ENCODE peak calls at places on chromosomes 11 and 22, in four cellular contexts. One of them, this sample, is unnamed.

GRCh38 chr11:48034926-48035876 is 54.8 kb downstream of the PTPRJ start:
- DNase-seq in endothelial cell: no peak
- DNase-seq in skeletal muscle cell: no peak
- DNase-seq in activated CD8-positive, alpha-beta memory T cell treated with anti-CD3 and anti-CD28 coated beads, Interleukin-2, amount 10 ng/mL, durations not matched to agents 7 days and 5 days: no peak
- DNase-seq in this sample: no peak

GRCh38 chr11:15780354-15780753 is 576.0 kb downstream of the SOX6 start:
- DNase-seq in endothelial cell: no peak
- DNase-seq in skeletal muscle cell: no peak
- DNase-seq in activated CD8-positive, alpha-beta memory T cell treated with anti-CD3 and anti-CD28 coated beads, Interleukin-2, amount 10 ng/mL, durations not matched to agents 7 days and 5 days: no peak
- DNase-seq in this sample: no peak

GRCh38 chr11:12827929-12828812 is 153.9 kb downstream of the TEAD1 start:
- DNase-seq in skeletal muscle cell: no peak
- DNase-seq in endothelial cell: peak
- DNase-seq in activated CD8-positive, alpha-beta memory T cell treated with anti-CD3 and anti-CD28 coated beads, Interleukin-2, amount 10 ng/mL, durations not matched to agents 7 days and 5 days: no peak
- DNase-seq in this sample: no peak

GRCh38 chr11:68692881-68693483 is 8.6 kb downstream of the GAL start:
- DNase-seq in skeletal muscle cell: no peak
- DNase-seq in endothelial cell: no peak
- DNase-seq in activated CD8-positive, alpha-beta memory T cell treated with anti-CD3 and anti-CD28 coated beads, Interleukin-2, amount 10 ng/mL, durations not matched to agents 7 days and 5 days: no peak
- DNase-seq in this sample: no peak

GRCh38 chr11:111019931-111020381 is 225.6 kb upstream of the POU2AF2 start:
- DNase-seq in activated CD8-positive, alpha-beta memory T cell treated with anti-CD3 and anti-CD28 coated beads, Interleukin-2, amount 10 ng/mL, durations not matched to agents 7 days and 5 days: no peak
- DNase-seq in skeletal muscle cell: no peak
- DNase-seq in endothelial cell: no peak
- DNase-seq in this sample: no peak

GRCh38 chr11:36376315-36376887 is 80.3 kb downstream of the PRR5L start:
- DNase-seq in skeletal muscle cell: no peak
- DNase-seq in activated CD8-positive, alpha-beta memory T cell treated with anti-CD3 and anti-CD28 coated beads, Interleukin-2, amount 10 ng/mL, durations not matched to agents 7 days and 5 days: no peak
- DNase-seq in endothelial cell: peak
- DNase-seq in this sample: no peak

GRCh38 chr11:1767399-1768140 is 3.8 kb upstream of the CTSD start:
- DNase-seq in endothelial cell: no peak
- DNase-seq in activated CD8-positive, alpha-beta memory T cell treated with anti-CD3 and anti-CD28 coated beads, Interleukin-2, amount 10 ng/mL, durations not matched to agents 7 days and 5 days: no peak
- DNase-seq in skeletal muscle cell: no peak
- DNase-seq in this sample: no peak

GRCh38 chr22:41976070-41976901 is 7.0 kb downstream of the SEPTIN3 start:
- DNase-seq in endothelial cell: no peak
- DNase-seq in skeletal muscle cell: no peak
- DNase-seq in activated CD8-positive, alpha-beta memory T cell treated with anti-CD3 and anti-CD28 coated beads, Interleukin-2, amount 10 ng/mL, durations not matched to agents 7 days and 5 days: peak
- DNase-seq in this sample: peak

GRCh38 chr11:66360406-66361073 is 11.0 kb downstream of the SLC29A2 start:
- DNase-seq in skeletal muscle cell: no peak
- DNase-seq in endothelial cell: no peak
- DNase-seq in activated CD8-positive, alpha-beta memory T cell treated with anti-CD3 and anti-CD28 coated beads, Interleukin-2, amount 10 ng/mL, durations not matched to agents 7 days and 5 days: no peak
- DNase-seq in this sample: no peak

GRCh38 chr22:28899199-28899853 is 16.0 kb downstream of the ZNRF3 start:
- DNase-seq in activated CD8-positive, alpha-beta memory T cell treated with anti-CD3 and anti-CD28 coated beads, Interleukin-2, amount 10 ng/mL, durations not matched to agents 7 days and 5 days: peak
- DNase-seq in endothelial cell: no peak
- DNase-seq in skeletal muscle cell: no peak
- DNase-seq in this sample: no peak

GRCh38 chr22:47201186-47201995 is 438.9 kb downstream of the TBC1D22A start:
- DNase-seq in endothelial cell: no peak
- DNase-seq in activated CD8-positive, alpha-beta memory T cell treated with anti-CD3 and anti-CD28 coated beads, Interleukin-2, amount 10 ng/mL, durations not matched to agents 7 days and 5 days: peak
- DNase-seq in skeletal muscle cell: no peak
- DNase-seq in this sample: no peak

GRCh38 chr11:61488651-61489291 is 19.8 kb upstream of the LRRC10B start:
- DNase-seq in endothelial cell: peak
- DNase-seq in activated CD8-positive, alpha-beta memory T cell treated with anti-CD3 and anti-CD28 coated beads, Interleukin-2, amount 10 ng/mL, durations not matched to agents 7 days and 5 days: no peak
- DNase-seq in skeletal muscle cell: no peak
- DNase-seq in this sample: peak

GRCh38 chr11:78444726-78445125 is 27.1 kb upstream of the GAB2 start:
- DNase-seq in endothelial cell: no peak
- DNase-seq in skeletal muscle cell: no peak
- DNase-seq in activated CD8-positive, alpha-beta memory T cell treated with anti-CD3 and anti-CD28 coated beads, Interleukin-2, amount 10 ng/mL, durations not matched to agents 7 days and 5 days: no peak
- DNase-seq in this sample: no peak

GRCh38 chr11:46472662-46472994 is 81.1 kb upstream of the CHRM4 start:
- DNase-seq in skeletal muscle cell: no peak
- DNase-seq in endothelial cell: no peak
- DNase-seq in activated CD8-positive, alpha-beta memory T cell treated with anti-CD3 and anti-CD28 coated beads, Interleukin-2, amount 10 ng/mL, durations not matched to agents 7 days and 5 days: no peak
- DNase-seq in this sample: no peak

GRCh38 chr22:44801476-44801875 is 49.1 kb downstream of the ARHGAP8 start:
- DNase-seq in endothelial cell: no peak
- DNase-seq in activated CD8-positive, alpha-beta memory T cell treated with anti-CD3 and anti-CD28 coated beads, Interleukin-2, amount 10 ng/mL, durations not matched to agents 7 days and 5 days: no peak
- DNase-seq in skeletal muscle cell: no peak
- DNase-seq in this sample: no peak

GRCh38 chr22:47146391-47146790 is 383.9 kb downstream of the TBC1D22A start:
- DNase-seq in endothelial cell: no peak
- DNase-seq in skeletal muscle cell: no peak
- DNase-seq in activated CD8-positive, alpha-beta memory T cell treated with anti-CD3 and anti-CD28 coated beads, Interleukin-2, amount 10 ng/mL, durations not matched to agents 7 days and 5 days: no peak
- DNase-seq in this sample: no peak

GRCh38 chr11:70700871-70701270 is 302.5 kb downstream of the CTTN start:
- DNase-seq in endothelial cell: no peak
- DNase-seq in activated CD8-positive, alpha-beta memory T cell treated with anti-CD3 and anti-CD28 coated beads, Interleukin-2, amount 10 ng/mL, durations not matched to agents 7 days and 5 days: no peak
- DNase-seq in skeletal muscle cell: no peak
- DNase-seq in this sample: no peak

GRCh38 chr22:47629273-47629711 is 866.8 kb downstream of the TBC1D22A start:
- DNase-seq in skeletal muscle cell: no peak
- DNase-seq in endothelial cell: no peak
- DNase-seq in activated CD8-positive, alpha-beta memory T cell treated with anti-CD3 and anti-CD28 coated beads, Interleukin-2, amount 10 ng/mL, durations not matched to agents 7 days and 5 days: peak
- DNase-seq in this sample: no peak

GRCh38 chr11:77191823-77192495 is 63.9 kb downstream of the MYO7A start:
- DNase-seq in skeletal muscle cell: no peak
- DNase-seq in endothelial cell: peak
- DNase-seq in activated CD8-positive, alpha-beta memory T cell treated with anti-CD3 and anti-CD28 coated beads, Interleukin-2, amount 10 ng/mL, durations not matched to agents 7 days and 5 days: peak
- DNase-seq in this sample: peak

GRCh38 chr11:133810766-133811165 is 34.5 kb downstream of the SPATA19 start:
- DNase-seq in activated CD8-positive, alpha-beta memory T cell treated with anti-CD3 and anti-CD28 coated beads, Interleukin-2, amount 10 ng/mL, durations not matched to agents 7 days and 5 days: peak
- DNase-seq in skeletal muscle cell: no peak
- DNase-seq in endothelial cell: no peak
- DNase-seq in this sample: no peak

GRCh38 chr11:12189543-12190235 is 79.3 kb downstream of the MICAL2 start:
- DNase-seq in endothelial cell: no peak
- DNase-seq in activated CD8-positive, alpha-beta memory T cell treated with anti-CD3 and anti-CD28 coated beads, Interleukin-2, amount 10 ng/mL, durations not matched to agents 7 days and 5 days: peak
- DNase-seq in skeletal muscle cell: no peak
- DNase-seq in this sample: no peak

GRCh38 chr11:131800452-131800851 is 430.0 kb downstream of the NTM start:
- DNase-seq in skeletal muscle cell: no peak
- DNase-seq in activated CD8-positive, alpha-beta memory T cell treated with anti-CD3 and anti-CD28 coated beads, Interleukin-2, amount 10 ng/mL, durations not matched to agents 7 days and 5 days: no peak
- DNase-seq in endothelial cell: no peak
- DNase-seq in this sample: no peak

GRCh38 chr11:27688076-27688475 is 12.2 kb downstream of the BDNF start:
- DNase-seq in skeletal muscle cell: no peak
- DNase-seq in activated CD8-positive, alpha-beta memory T cell treated with anti-CD3 and anti-CD28 coated beads, Interleukin-2, amount 10 ng/mL, durations not matched to agents 7 days and 5 days: no peak
- DNase-seq in endothelial cell: no peak
- DNase-seq in this sample: no peak

GRCh38 chr11:5891216-5891800 is 1.7 kb upstream of the OR52E5 start:
- DNase-seq in skeletal muscle cell: no peak
- DNase-seq in activated CD8-positive, alpha-beta memory T cell treated with anti-CD3 and anti-CD28 coated beads, Interleukin-2, amount 10 ng/mL, durations not matched to agents 7 days and 5 days: no peak
- DNase-seq in endothelial cell: no peak
- DNase-seq in this sample: no peak

GRCh38 chr11:91846002-91846401 is 378.6 kb upstream of the FAT3 start:
- DNase-seq in skeletal muscle cell: no peak
- DNase-seq in endothelial cell: no peak
- DNase-seq in activated CD8-positive, alpha-beta memory T cell treated with anti-CD3 and anti-CD28 coated beads, Interleukin-2, amount 10 ng/mL, durations not matched to agents 7 days and 5 days: no peak
- DNase-seq in this sample: no peak

GRCh38 chr22:20219667-20220628 is 48.2 kb downstream of the RTN4R start:
- DNase-seq in skeletal muscle cell: no peak
- DNase-seq in activated CD8-positive, alpha-beta memory T cell treated with anti-CD3 and anti-CD28 coated beads, Interleukin-2, amount 10 ng/mL, durations not matched to agents 7 days and 5 days: no peak
- DNase-seq in endothelial cell: no peak
- DNase-seq in this sample: no peak

GRCh38 chr22:42844756-42845155 is 12.3 kb downstream of the ARFGAP3 start:
- DNase-seq in activated CD8-positive, alpha-beta memory T cell treated with anti-CD3 and anti-CD28 coated beads, Interleukin-2, amount 10 ng/mL, durations not matched to agents 7 days and 5 days: no peak
- DNase-seq in skeletal muscle cell: no peak
- DNase-seq in endothelial cell: no peak
- DNase-seq in this sample: no peak